ENCODE peak calls at places on chromosomes 11 and 22, in nine cellular contexts. I is ovary, B is SK-N-SH, W is endothelial cell of umbilical vein, P is lower lobe of right lung, K is tibial artery, E is lung, Z is cardiac muscle cell, V is sigmoid colon. L is an unnamed sample. For H3K4me1 and H3K36me3, the result is how much of the 10 kb centered on the place peaks cover.

GRCh38 chr11:6695377-6695776 is 12.2 kb upstream of the MRPL17 start:
- DNase-seq in I (no peak), B (no peak), W (peak), P (no peak), K (no peak), E (no peak), Z (no peak), V (no peak), L (no peak)

GRCh38 chr11:16223558-16223957 is 132.8 kb downstream of the SOX6 start:
- DNase-seq in I (no peak), B (no peak), W (peak), P (no peak), K (no peak), E (no peak), Z (no peak), V (no peak), L (no peak)

GRCh38 chr11:97717922-97718321 is 1302.8 kb upstream of the CNTN5 start:
- DNase-seq in I (no peak), B (no peak), W (no peak), P (peak), K (no peak), E (no peak), Z (no peak), V (no peak), L (no peak)

GRCh38 chr11:66637557-66638176 is 836 bp upstream of the RBM4 start:
- DNase-seq in I (no peak), B (no peak), W (no peak), P (no peak), K (no peak), E (no peak), Z (no peak), V (peak), L (no peak)

GRCh38 chr22:24965822-24966626 is 13.5 kb downstream of the KIAA1671 start:
- DNase-seq in I (peak), B (no peak), W (peak), P (peak), K (no peak), E (peak), Z (no peak), V (no peak), L (peak)

GRCh38 chr11:73100578-73100977 is 41.5 kb downstream of the FCHSD2 start:
- DNase-seq in I (no peak), B (no peak), W (no peak), P (no peak), K (no peak), E (no peak), Z (no peak), V (no peak), L (no peak)

GRCh38 chr22:30062934-30063333 is 17.3 kb upstream of the HORMAD2 start:
- DNase-seq in I (no peak), B (no peak), W (no peak), P (no peak), K (no peak), E (no peak), Z (no peak), V (no peak), L (no peak)

GRCh38 chr22:35480627-35481565 is 59.7 kb upstream of the RASD2 start:
- DNase-seq in I (no peak), B (no peak), W (no peak), P (no peak), K (no peak), E (no peak), Z (no peak), V (peak), L (no peak)

GRCh38 chr11:110972640-110973039 is 260.4 kb upstream of the ARHGAP20 start:
- DNase-seq in I (no peak), B (no peak), W (no peak), P (no peak), K (no peak), E (no peak), Z (no peak), V (no peak), L (no peak)

GRCh38 chr11:66617148-66617814 is 851 bp downstream of the RBM14 start:
- DNase-seq in I (no peak), B (no peak), W (no peak), P (peak), K (peak), E (no peak), Z (peak), V (peak), L (peak)

GRCh38 chr11:36056160-36056751 is 112.4 kb downstream of the LDLRAD3 start:
- DNase-seq in I (peak), B (peak), W (peak), P (no peak), K (no peak), E (no peak), Z (peak), V (no peak), L (no peak)

GRCh38 chr11:132062541-132062940 is 692.1 kb downstream of the NTM start:
- DNase-seq in I (no peak), B (no peak), W (no peak), P (no peak), K (no peak), E (no peak), Z (no peak), V (no peak), L (no peak)
- H3K4me1 ChIP-seq in I (under half), B (under half), W (under half), P (under half), K (under half), E (under half), Z (under half), V (under half), L (under half)

DNA sequence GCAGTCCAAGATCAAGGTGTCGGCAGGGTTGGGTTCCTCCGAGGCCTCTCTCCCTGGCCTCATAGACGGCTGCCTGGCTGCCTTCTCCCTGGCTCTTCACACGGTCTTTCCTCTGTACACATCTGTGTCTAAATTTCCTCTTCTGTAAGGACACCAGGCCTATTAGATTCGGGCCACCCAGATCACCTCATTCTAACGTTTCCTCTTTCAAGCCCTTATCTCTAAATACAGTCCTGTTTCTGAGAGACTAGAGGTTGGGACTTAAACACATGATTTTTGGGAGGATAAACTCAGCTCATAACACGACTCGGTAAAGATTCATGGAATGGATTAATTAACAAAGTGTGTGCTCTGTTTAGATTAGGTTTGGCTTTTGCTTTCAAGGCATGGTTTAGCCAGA is 136.0 kb upstream of the SORL1-AS1 start:
- DNase-seq in I (no peak), B (no peak), W (no peak), P (no peak), K (no peak), E (no peak), Z (no peak), V (no peak), L (no peak)
- H3K36me3 ChIP-seq in I (under half), B (under half), W (under half), P (half or more), K (under half), E (under half), Z (under half), V (under half), L (under half)

GRCh38 chr11:95156916-95157568 is 67.4 kb downstream of the ENDOD1 start:
- DNase-seq in I (peak), B (no peak), W (no peak), P (no peak), K (peak), E (no peak), Z (no peak), V (peak), L (peak)
- H3K27ac ChIP-seq in I (peak), B (no peak), W (no peak), P (peak), K (peak), E (no peak), Z (no peak), V (peak), L (peak)

GRCh38 chr11:1762537-1763302 is 1.0 kb downstream of the CTSD start:
- DNase-seq in I (no peak), B (no peak), W (no peak), P (peak), K (peak), E (peak), Z (no peak), V (no peak), L (peak)

GRCh38 chr11:1763336-1763795 is 361 bp downstream of the CTSD start:
- DNase-seq in I (no peak), B (peak), W (no peak), P (no peak), K (no peak), E (no peak), Z (no peak), V (no peak), L (peak)

GRCh38 chr11:1761857-1762536 is 1.7 kb downstream of the CTSD start:
- DNase-seq in I (no peak), B (no peak), W (no peak), P (peak), K (no peak), E (no peak), Z (no peak), V (no peak), L (peak)

GRCh38 chr11:1765871-1766718 is 2.4 kb upstream of the CTSD start:
- DNase-seq in I (peak), B (no peak), W (no peak), P (no peak), K (peak), E (no peak), Z (no peak), V (peak), L (peak)

DNA sequence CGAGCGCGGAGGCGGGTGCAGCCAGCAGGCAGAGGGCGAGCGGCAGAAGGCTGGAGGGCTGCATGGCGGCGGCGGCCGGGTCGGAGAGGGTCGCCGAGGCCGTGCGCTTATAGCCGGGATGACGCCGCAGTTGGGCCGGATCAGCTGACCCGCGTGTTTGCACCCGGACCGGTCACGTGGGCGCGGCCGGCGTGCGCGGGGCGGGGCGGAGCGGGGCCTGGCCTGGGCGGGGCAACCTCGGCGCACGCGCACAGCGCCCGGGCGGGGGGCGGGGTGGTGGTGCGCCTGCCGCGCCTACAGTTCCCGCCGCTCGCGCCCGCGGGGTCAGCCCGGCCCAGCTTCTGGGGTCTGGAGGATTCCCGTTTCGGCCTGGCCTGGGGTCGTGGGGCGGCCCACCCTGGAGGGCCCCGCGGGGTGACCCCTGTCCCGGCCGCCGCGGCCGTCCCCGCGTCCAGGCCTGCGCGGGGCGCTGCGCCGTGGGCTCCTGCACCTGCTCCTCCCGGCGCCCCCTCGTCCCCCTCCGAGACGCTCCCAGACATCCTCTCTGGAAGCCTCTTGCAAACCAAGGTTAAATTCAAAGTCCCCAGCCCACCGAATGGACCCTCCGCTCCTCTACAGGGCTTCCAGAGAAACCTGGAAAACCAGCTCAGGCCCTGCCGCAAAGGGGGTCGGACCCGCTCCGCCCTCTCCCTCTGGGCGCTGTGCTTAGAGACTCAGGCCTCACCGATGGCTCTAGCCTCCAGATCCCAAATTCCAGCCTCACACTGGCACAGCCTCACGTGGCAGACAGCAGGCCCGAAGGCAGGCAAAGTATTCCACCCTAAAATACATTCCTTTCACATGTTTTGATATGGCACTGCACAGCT is at the start of gene CTSD:
- DNase-seq in I (peak), B (peak), W (peak), P (peak), K (peak), E (peak), Z (peak), V (peak), L (peak)
- H3K4me1 ChIP-seq in I (under half), B (under half), W (under half), P (under half), K (half or more), E (under half), Z (under half), V (under half), L (under half)

DNA sequence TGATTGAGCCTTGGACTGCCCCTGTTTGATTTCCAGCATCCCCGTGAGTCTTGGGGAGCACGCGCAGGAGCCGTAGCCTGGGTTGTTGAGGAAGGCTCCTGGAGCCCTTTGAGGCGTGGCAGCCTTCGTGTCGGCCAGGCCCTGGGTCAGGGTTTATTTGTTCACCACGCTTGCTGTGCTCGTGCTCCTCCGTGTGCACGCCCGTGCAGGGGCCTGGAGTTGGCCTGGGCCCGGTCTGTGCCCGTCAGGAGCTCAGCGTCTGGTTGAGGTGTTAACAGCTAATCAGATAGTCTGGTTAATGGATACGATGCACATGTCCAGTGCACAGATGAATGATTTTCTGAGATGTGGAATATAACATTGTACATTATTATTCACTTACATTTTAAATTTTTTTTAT is 8.0 kb downstream of the IGHMBP2 start:
- DNase-seq in I (no peak), B (no peak), W (no peak), P (peak), K (no peak), E (no peak), Z (no peak), V (peak), L (no peak)
- H3K36me3 ChIP-seq in I (under half), B (under half), W (half or more), P (half or more), K (half or more), E (under half), Z (under half), V (half or more), L (under half)

GRCh38 chr11:27293500-27294417 is 69.3 kb downstream of the CCDC34 start:
- DNase-seq in I (no peak), B (no peak), W (no peak), P (no peak), K (no peak), E (no peak), Z (no peak), V (no peak), L (no peak)
- H3K27ac ChIP-seq in I (no peak), B (no peak), W (no peak), P (no peak), K (no peak), E (no peak), Z (no peak), V (no peak), L (no peak)

DNA sequence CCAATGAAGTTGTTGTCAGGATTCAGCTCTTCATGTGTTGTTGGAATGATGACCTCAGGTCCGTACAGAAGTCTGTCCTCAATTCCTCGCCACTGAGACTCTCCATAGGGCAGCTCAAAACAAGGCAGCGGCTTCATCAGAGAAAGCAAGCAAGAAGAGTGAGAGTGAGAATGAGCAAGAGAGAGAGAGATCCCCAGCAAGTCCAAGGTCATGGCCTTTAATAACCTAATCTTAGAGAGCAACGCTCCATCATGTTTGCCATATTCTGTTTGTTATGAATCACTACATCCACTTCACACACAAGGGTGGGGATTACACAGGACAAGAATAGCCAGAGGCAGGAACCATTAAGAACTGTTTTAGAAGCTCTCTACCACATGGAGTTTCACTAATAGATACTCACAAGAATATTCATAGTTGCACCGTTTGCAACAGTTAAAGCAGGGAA is 23.3 kb upstream of the MMP7 start:
- DNase-seq in I (no peak), B (no peak), W (no peak), P (no peak), K (no peak), E (no peak), Z (no peak), V (no peak), L (no peak)
- H3K4me1 ChIP-seq in I (under half), B (under half), W (under half), P (under half), K (under half), E (under half), Z (under half), V (under half), L (under half)

GRCh38 chr11:19228956-19229355 is 11.8 kb downstream of the E2F8 start:
- DNase-seq in I (no peak), B (no peak), W (no peak), P (no peak), K (no peak), E (no peak), Z (no peak), V (no peak), L (no peak)
- H3K36me3 ChIP-seq in I (under half), B (under half), W (under half), P (under half), K (under half), E (under half), Z (under half), V (under half), L (under half)

GRCh38 chr11:2740275-2740940 is 40.6 kb upstream of the KCNQ1OT1 start:
- DNase-seq in I (peak), B (no peak), W (no peak), P (peak), K (no peak), E (no peak), Z (no peak), V (no peak), L (peak)

GRCh38 chr11:2737876-2738275 is 38.1 kb upstream of the KCNQ1OT1 start:
- DNase-seq in I (no peak), B (no peak), W (no peak), P (no peak), K (no peak), E (no peak), Z (no peak), V (no peak), L (no peak)

GRCh38 chr11:2739531-2740274 is 39.9 kb upstream of the KCNQ1OT1 start:
- DNase-seq in I (no peak), B (no peak), W (no peak), P (peak), K (no peak), E (no peak), Z (no peak), V (no peak), L (peak)

GRCh38 chr11:2737226-2737590 is 37.4 kb upstream of the KCNQ1OT1 start:
- DNase-seq in I (no peak), B (no peak), W (no peak), P (no peak), K (no peak), E (no peak), Z (no peak), V (no peak), L (no peak)

GRCh38 chr11:2738551-2739431 is 39.0 kb upstream of the KCNQ1OT1 start:
- DNase-seq in I (no peak), B (no peak), W (no peak), P (no peak), K (no peak), E (no peak), Z (no peak), V (no peak), L (no peak)
- H3K27ac ChIP-seq in I (no peak), B (no peak), W (no peak), P (no peak), K (no peak), E (no peak), Z (no peak), V (no peak), L (no peak)

GRCh38 chr11:76008474-76008873 is 193.5 kb downstream of the UVRAG start:
- DNase-seq in I (no peak), B (no peak), W (peak), P (no peak), K (no peak), E (no peak), Z (no peak), V (no peak), L (no peak)

GRCh38 chr11:76013526-76013925 is 192.8 kb downstream of the WNT11 start:
- DNase-seq in I (no peak), B (no peak), W (no peak), P (no peak), K (no peak), E (no peak), Z (no peak), V (no peak), L (no peak)

GRCh38 chr11:76007179-76007578 is 192.2 kb downstream of the UVRAG start:
- DNase-seq in I (no peak), B (no peak), W (no peak), P (no peak), K (no peak), E (no peak), Z (no peak), V (no peak), L (no peak)

GRCh38 chr11:76005746-76006145 is 190.7 kb downstream of the UVRAG start:
- DNase-seq in I (no peak), B (no peak), W (no peak), P (no peak), K (no peak), E (no peak), Z (no peak), V (no peak), L (no peak)

GRCh38 chr11:76010051-76010450 is 195.0 kb downstream of the UVRAG start:
- DNase-seq in I (no peak), B (no peak), W (no peak), P (no peak), K (no peak), E (no peak), Z (no peak), V (no peak), L (no peak)
- H3K4me1 ChIP-seq in I (under half), B (under half), W (under half), P (under half), K (under half), E (under half), Z (under half), V (under half), L (under half)

L was measured in psoas muscle.